ENCODE peak calls at places on chromosome X, in nine cellular contexts. L is SJSA1; Z is lower lobe of right lung; U is GM04504; W is activated gamma-delta T cell treated with Interleukin-2 at 50 U/mL for 16 hours; M is uterus; Y is GM12892; V is right lobe of liver; I is CD4-positive, alpha-beta memory T cell. K is an unnamed sample.

GRCh38 chrX:40530471-40530870 is 50.3 kb upstream of the ATP6AP2 start:
- DNase-seq in L (no peak), Z (no peak), U (no peak), W (no peak), M (no peak), Y (no peak), V (no peak), I (no peak), K (no peak)

GRCh38 chrX:37958493-37959211 is 47.7 kb upstream of the SYTL5 start:
- DNase-seq in L (peak; percentile 1), Z (no peak), U (no peak), W (no peak), M (no peak), Y (no peak), V (no peak), I (no peak), K (no peak)

GRCh38 chrX:8684201-8684600 is 47.7 kb downstream of the ANOS1 start:
- DNase-seq in L (no peak), Z (no peak), U (no peak), W (no peak), M (no peak), Y (no peak), V (no peak), I (no peak), K (no peak)

GRCh38 chrX:15146515-15146914 is 123.4 kb downstream of the ASB9 start:
- DNase-seq in L (no peak), Z (peak; percentile 38), U (no peak), W (peak; percentile 7), M (no peak), Y (no peak), V (peak; percentile 39), I (no peak), K (no peak)

GRCh38 chrX:108735680-108736508 is 469 bp downstream of the IRS4 start:
- DNase-seq in L (peak; percentile 1), Z (no peak), U (no peak), W (no peak), M (no peak), Y (no peak), V (no peak), I (no peak), K (no peak)

GRCh38 chrX:19958530-19959486 is 32.1 kb downstream of the BCLAF3 start:
- DNase-seq in L (no peak), Z (no peak), U (no peak), W (no peak), M (no peak), Y (no peak), V (no peak), I (no peak), K (no peak)

GRCh38 chrX:103453655-103454054 is 65.6 kb downstream of the RAB40A start:
- DNase-seq in L (peak; percentile 11), Z (no peak), U (peak; percentile 78), W (no peak), M (no peak), Y (no peak), V (no peak), I (no peak), K (no peak)

GRCh38 chrX:114390251-114390796 is 193.6 kb upstream of the HTR2C start:
- DNase-seq in L (no peak), Z (no peak), U (no peak), W (no peak), M (no peak), Y (no peak), V (no peak), I (no peak), K (no peak)

GRCh38 chrX:29617725-29618124 is 597.6 kb upstream of the MAGEB2 start:
- DNase-seq in L (no peak), Z (no peak), U (no peak), W (no peak), M (no peak), Y (no peak), V (no peak), I (no peak), K (no peak)

GRCh38 chrX:135340827-135341226 is 31.5 kb downstream of the ETDC start:
- DNase-seq in L (peak; percentile 2), Z (no peak), U (peak; percentile 58), W (no peak), M (no peak), Y (no peak), V (no peak), I (no peak), K (no peak)

GRCh38 chrX:84339507-84340364 is 151.7 kb upstream of the RPS6KA6 start:
- DNase-seq in L (no peak), Z (no peak), U (no peak), W (no peak), M (no peak), Y (no peak), V (no peak), I (no peak), K (no peak)

GRCh38 chrX:72123471-72124185 is 8.1 kb downstream of the RTL5 start:
- DNase-seq in L (peak; percentile 63), Z (peak; percentile 68), U (no peak), W (no peak), M (no peak), Y (no peak), V (no peak), I (no peak), K (no peak)

GRCh38 chrX:145552643-145553042 is 265.0 kb upstream of the SLITRK2 start:
- DNase-seq in L (no peak), Z (no peak), U (no peak), W (no peak), M (no peak), Y (no peak), V (no peak), I (no peak), K (no peak)

GRCh38 chrX:153900806-153901752 is 3.4 kb upstream of the AVPR2 start:
- DNase-seq in L (peak; percentile 31), Z (peak; percentile 72), U (peak; percentile 66), W (peak; percentile 53), M (peak; percentile 64), Y (peak; percentile 77), V (no peak), I (peak; percentile 80), K (peak; percentile 28)

GRCh38 chrX:153888344-153888743 is 2.4 kb upstream of the L1CAM start:
- DNase-seq in L (no peak), Z (no peak), U (no peak), W (no peak), M (no peak), Y (no peak), V (no peak), I (no peak), K (no peak)

GRCh38 chrX:43958529-43958928 is 14.7 kb downstream of the NDP start:
- DNase-seq in L (peak; percentile 47), Z (no peak), U (peak; percentile 64), W (no peak), M (no peak), Y (no peak), V (no peak), I (peak; percentile 47), K (peak; percentile 57)

GRCh38 chrX:2828404-2829065 is at the start of gene GYG2:
- DNase-seq in L (peak; percentile 44), Z (no peak), U (no peak), W (no peak), M (no peak), Y (no peak), V (peak; percentile 58), I (no peak), K (no peak)

GRCh38 chrX:24424948-24425347 is 40.1 kb upstream of the PDK3 start:
- DNase-seq in L (no peak), Z (no peak), U (peak; percentile 20), W (no peak), M (peak; percentile 74), Y (no peak), V (no peak), I (no peak), K (peak; percentile 58)

GRCh38 chrX:2664497-2664896 is 26.6 kb upstream of the CD99 start:
- DNase-seq in L (no peak), Z (no peak), U (peak; percentile 24), W (no peak), M (peak; percentile 28), Y (peak; percentile 13), V (no peak), I (no peak), K (peak; percentile 25)

GRCh38 chrX:17655232-17656034 is 81.9 kb upstream of the SCML1 start:
- DNase-seq in L (no peak), Z (no peak), U (no peak), W (no peak), M (no peak), Y (no peak), V (no peak), I (no peak), K (no peak)

GRCh38 chrX:47683171-47684145 is 24.5 kb upstream of the UXT start:
- DNase-seq in L (no peak), Z (no peak), U (no peak), W (no peak), M (no peak), Y (no peak), V (no peak), I (no peak), K (no peak)

GRCh38 chrX:8879750-8880149 is 78.6 kb upstream of the FAM9A start:
- DNase-seq in L (no peak), Z (peak; percentile 24), U (no peak), W (peak; percentile 20), M (no peak), Y (no peak), V (no peak), I (no peak), K (no peak)

GRCh38 chrX:136823175-136823574 is 42.4 kb upstream of the ARHGEF6 start:
- DNase-seq in L (peak; percentile 16), Z (no peak), U (peak; percentile 3), W (no peak), M (no peak), Y (no peak), V (no peak), I (no peak), K (no peak)

GRCh38 chrX:24493740-24494543 is 28.9 kb downstream of the PDK3 start:
- DNase-seq in L (peak; percentile 1), Z (no peak), U (no peak), W (no peak), M (no peak), Y (no peak), V (peak; percentile 41), I (no peak), K (no peak)

GRCh38 chrX:106100442-106100841 is 61.9 kb upstream of the SERPINA7 start:
- DNase-seq in L (no peak), Z (no peak), U (no peak), W (no peak), M (no peak), Y (no peak), V (no peak), I (no peak), K (no peak)

GRCh38 chrX:130393451-130394074 is 8.1 kb upstream of the GPR119 start:
- DNase-seq in L (peak; percentile 7), Z (no peak), U (peak; percentile 33), W (no peak), M (no peak), Y (no peak), V (peak; percentile 48), I (no peak), K (peak; percentile 23)

GRCh38 chrX:150616863-150617198 is 48.4 kb downstream of the MTM1 start:
- DNase-seq in L (no peak), Z (no peak), U (peak; percentile 10), W (no peak), M (no peak), Y (no peak), V (no peak), I (no peak), K (no peak)

GRCh38 chrX:110992611-110993010 is 103.4 kb upstream of the PAK3 start:
- DNase-seq in L (no peak), Z (no peak), U (no peak), W (no peak), M (no peak), Y (no peak), V (no peak), I (peak; percentile 37), K (no peak)

GRCh38 chrX:261858-262390 is 19.3 kb upstream of the PLCXD1 start:
- DNase-seq in L (no peak), Z (no peak), U (no peak), W (no peak), M (no peak), Y (no peak), V (peak; percentile 37), I (no peak), K (no peak)

K was measured in mucosa of gallbladder.